ENCODE peak calls at places on chromosome 6, in five cellular contexts. M is neural crest cell; Y is stimulated activated naive CD8-positive, alpha-beta T cell treated with anti-CD3 and anti-CD28 coated beads, Interleukin-15, Interleukin-2, amounts not matched to agents 100 U/mL and 50 U/mL, for 24 hours; T is psoas muscle; X is activated naive CD8-positive, alpha-beta T cell treated with anti-CD3 and anti-CD28 coated beads for 36 hours. D is an unnamed sample.

GRCh38 chr6:55388161-55388560 is 60.9 kb downstream of the GFRAL start:
- DNase-seq in M (no peak), Y (no peak), T (no peak), X (no peak), D (no peak)

GRCh38 chr6:156910938-156911337 is 133.8 kb downstream of the ARID1B start:
- DNase-seq in M (no peak), Y (no peak), T (no peak), X (no peak), D (no peak)

GRCh38 chr6:157187182-157188093 is 135.9 kb downstream of the TMEM242 start:
- DNase-seq in M (no peak), Y (no peak), T (no peak), X (no peak), D (no peak)

GRCh38 chr6:154488276-154488627 is 22.2 kb downstream of the CNKSR3 start:
- DNase-seq in M (no peak), Y (no peak), T (no peak), X (no peak), D (no peak)

GRCh38 chr6:34273242-34273805 is 24.5 kb upstream of the SMIM29 start:
- DNase-seq in M (no peak), Y (no peak), T (peak), X (no peak), D (peak)

GRCh38 chr6:28817808-28818145 is 106.0 kb downstream of the TRIM27 start:
- DNase-seq in M (no peak), Y (no peak), T (no peak), X (no peak), D (no peak)

GRCh38 chr6:99519446-99519845 is 4.2 kb upstream of the USP45 start:
- DNase-seq in M (no peak), Y (no peak), T (no peak), X (no peak), D (no peak)

GRCh38 chr6:127302728-127303675 is 36.3 kb downstream of the RNF146 start:
- DNase-seq in M (no peak), Y (peak), T (no peak), X (peak), D (peak)

GRCh38 chr6:156928126-156928525 is 150.9 kb downstream of the ARID1B start:
- DNase-seq in M (no peak), Y (no peak), T (no peak), X (no peak), D (no peak)

GRCh38 chr6:62775427-62776022 is 435.7 kb upstream of the FKBP1C start:
- DNase-seq in M (no peak), Y (no peak), T (no peak), X (no peak), D (no peak)

GRCh38 chr6:113719545-113719944 is 137.6 kb upstream of the MARCKS start:
- DNase-seq in M (no peak), Y (no peak), T (no peak), X (no peak), D (no peak)

GRCh38 chr6:3489032-3489757 is 32.3 kb upstream of the SLC22A23 start:
- DNase-seq in M (no peak), Y (no peak), T (no peak), X (no peak), D (no peak)

GRCh38 chr6:151004415-151005024 is 139.0 kb downstream of the MTHFD1L start:
- DNase-seq in M (no peak), Y (no peak), T (no peak), X (no peak), D (peak)

D was measured in cardiac muscle cell.